ENCODE peak calls at places on chromosomes 6 and 20, in six cellular contexts. T is H9, D is GM23248, H is body of pancreas, I is heart left ventricle, U is Panc1. Q is an unnamed sample.

GRCh38 chr6:17365961-17366360 is 27.4 kb upstream of the CAP2 start:
- DNase-seq in I (no peak), H (no peak), U (no peak), D (no peak), T (no peak), Q (no peak)

GRCh38 chr6:89750338-89750737 is 69.3 kb downstream of the MDN1 start:
- DNase-seq in I (no peak), T (no peak), H (no peak), U (no peak), D (no peak), Q (no peak)

GRCh38 chr6:624979-625378 is 31.9 kb downstream of the HUS1B start:
- DNase-seq in T (no peak), U (no peak), D (peak), I (no peak), H (no peak), Q (no peak)

GRCh38 chr20:63751471-63752271 is 12.1 kb downstream of the SLC2A4RG start:
- DNase-seq in D (no peak), I (peak), U (no peak), H (no peak), T (peak), Q (no peak)

GRCh38 chr6:125991653-125992052 is 5.3 kb downstream of the TRMT11 start:
- DNase-seq in H (no peak), I (no peak), T (no peak), D (no peak), U (no peak), Q (no peak)

GRCh38 chr20:52585333-52585732 is 386.8 kb upstream of the TSHZ2 start:
- DNase-seq in H (no peak), I (no peak), U (no peak), T (no peak), D (no peak), Q (no peak)

GRCh38 chr20:62644802-62645496 is 2.6 kb downstream of the SLCO4A1 start:
- DNase-seq in H (no peak), I (peak), T (no peak), U (no peak), D (no peak), Q (no peak)

GRCh38 chr6:109239918-109240321 is 142.3 kb downstream of the CD164 start:
- DNase-seq in D (no peak), H (no peak), T (no peak), I (peak), U (no peak), Q (no peak)

GRCh38 chr20:10375191-10375590 is 58.8 kb downstream of the MKKS start:
- DNase-seq in I (no peak), D (no peak), U (no peak), H (no peak), T (no peak), Q (no peak)

GRCh38 chr6:82612475-82612874 is 248.9 kb downstream of the TPBG start:
- DNase-seq in T (no peak), I (no peak), D (no peak), H (no peak), U (no peak), Q (no peak)

GRCh38 chr20:46696791-46697279 is 7.6 kb upstream of the TP53RK start:
- DNase-seq in D (no peak), T (no peak), I (no peak), H (no peak), U (no peak), Q (no peak)

GRCh38 chr20:46120136-46120535 is 2.0 kb downstream of the CD40 start:
- DNase-seq in T (no peak), U (no peak), H (no peak), D (no peak), I (no peak), Q (no peak)

GRCh38 chr6:135738646-135739045 is 112.9 kb upstream of the PDE7B start:
- DNase-seq in D (peak), T (no peak), I (no peak), H (no peak), U (no peak), Q (no peak)

GRCh38 chr6:163841326-163841725 is 426.8 kb downstream of the QKI start:
- DNase-seq in I (no peak), D (no peak), T (no peak), U (no peak), H (no peak), Q (no peak)

GRCh38 chr6:168892031-168892430 is 361.6 kb downstream of the THBS2 start:
- DNase-seq in T (no peak), D (no peak), I (no peak), H (no peak), U (no peak), Q (no peak)

GRCh38 chr6:151772436-151772835 is 35.0 kb upstream of the ESR1 start:
- DNase-seq in U (no peak), D (no peak), T (no peak), I (no peak), H (no peak), Q (no peak)

GRCh38 chr6:12718025-12718424 is 1.5 kb downstream of the PHACTR1 start:
- DNase-seq in H (no peak), I (no peak), D (peak), T (no peak), U (no peak), Q (no peak)

GRCh38 chr20:17614176-17614811 is 44.4 kb downstream of the DSTN start:
- DNase-seq in T (peak), I (peak), H (peak), U (no peak), D (peak), Q (no peak)

GRCh38 chr6:57284056-57284455 is 33.4 kb upstream of the PRIM2 start:
- DNase-seq in U (no peak), H (no peak), I (no peak), T (no peak), D (no peak), Q (no peak)

GRCh38 chr6:130578713-130579112 is 212.9 kb downstream of the TMEM200A start:
- DNase-seq in U (no peak), T (no peak), H (no peak), I (no peak), D (no peak), Q (no peak)

GRCh38 chr20:43721429-43722152 is 5.2 kb downstream of the GTSF1L start:
- DNase-seq in T (peak), D (no peak), H (no peak), I (no peak), U (no peak), Q (no peak)

GRCh38 chr6:128723667-128724066 is 159.3 kb upstream of the LAMA2 start:
- DNase-seq in U (no peak), D (peak), T (no peak), H (no peak), I (no peak), Q (no peak)

GRCh38 chr6:142361345-142361744 is 59.5 kb downstream of the ADGRG6 start:
- DNase-seq in T (no peak), D (no peak), U (no peak), H (no peak), I (no peak), Q (no peak)

GRCh38 chr6:115551510-115551909 is 509.2 kb downstream of the FRK start:
- DNase-seq in D (no peak), T (no peak), H (peak), U (no peak), I (no peak), Q (no peak)

GRCh38 chr6:107082045-107082444 is 33.3 kb downstream of the BEND3 start:
- DNase-seq in I (no peak), D (no peak), U (no peak), T (no peak), H (no peak), Q (no peak)

GRCh38 chr6:167113935-167114910 is 8.7 kb upstream of the CCR6 start:
- DNase-seq in I (no peak), H (no peak), U (no peak), D (no peak), T (no peak), Q (no peak)

GRCh38 chr6:167115054-167115453 is 7.8 kb upstream of the CCR6 start:
- DNase-seq in I (no peak), H (no peak), U (no peak), D (no peak), T (no peak), Q (no peak)

GRCh38 chr6:167111597-167111996 is 11.3 kb upstream of the CCR6 start:
- DNase-seq in T (no peak), D (no peak), I (no peak), H (no peak), U (no peak), Q (no peak)

GRCh38 chr6:167113047-167113446 is 9.8 kb upstream of the CCR6 start:
- DNase-seq in I (no peak), D (no peak), U (no peak), T (no peak), H (no peak), Q (no peak)

GRCh38 chr6:167112421-167112820 is 10.5 kb upstream of the CCR6 start:
- DNase-seq in T (no peak), D (no peak), H (no peak), I (no peak), U (no peak), Q (no peak)
- H3K27ac ChIP-seq in T (no peak), D (no peak), H (no peak), I (no peak), U (no peak), Q (no peak)

GRCh38 chr6:41027799-41028617 is 11.0 kb downstream of the UNC5CL start:
- DNase-seq in D (peak), T (peak), U (no peak), I (peak), H (peak), Q (peak)
- H3K27ac ChIP-seq in D (no peak), T (no peak), U (peak), I (peak), H (peak), Q (no peak)

GRCh38 chr20:25058051-25058796 is at the start of gene ACSS1:
- DNase-seq in H (peak), U (no peak), T (peak), D (peak), I (peak), Q (peak)
- H3K27ac ChIP-seq in H (peak), U (peak), T (no peak), D (no peak), I (peak), Q (peak)

GRCh38 chr6:36244641-36245280 is 25.1 kb upstream of the PNPLA1 start:
- DNase-seq in U (no peak), T (peak), H (no peak), I (no peak), D (no peak), Q (no peak)

GRCh38 chr6:36243562-36244212 is 26.2 kb upstream of the PNPLA1 start:
- DNase-seq in U (no peak), D (no peak), I (no peak), H (no peak), T (no peak), Q (no peak)

GRCh38 chr6:36246511-36247268 is 23.2 kb upstream of the PNPLA1 start:
- DNase-seq in H (no peak), U (no peak), D (peak), I (no peak), T (no peak), Q (no peak)

GRCh38 chr6:36247691-36248090 is 22.2 kb upstream of the PNPLA1 start:
- DNase-seq in D (peak), T (no peak), I (no peak), H (no peak), U (no peak), Q (no peak)

GRCh38 chr6:36245572-36246031 is 24.3 kb upstream of the PNPLA1 start:
- DNase-seq in D (no peak), H (peak), T (peak), I (no peak), U (no peak), Q (no peak)
- H3K27ac ChIP-seq in D (no peak), H (no peak), T (no peak), I (no peak), U (no peak), Q (no peak)

GRCh38 chr6:42148058-42148457 is 5.6 kb upstream of the C6orf132 start:
- DNase-seq in U (no peak), I (no peak), D (peak), T (no peak), H (no peak), Q (no peak)
- H3K27ac ChIP-seq in U (no peak), I (no peak), D (no peak), T (no peak), H (no peak), Q (no peak)

GRCh38 chr20:57402206-57403125 is 11.3 kb downstream of the RBM38 start:
- DNase-seq in U (no peak), H (no peak), D (no peak), I (peak), T (no peak), Q (no peak)

GRCh38 chr20:57400821-57401564 is 9.8 kb downstream of the RBM38 start:
- DNase-seq in T (no peak), H (no peak), I (peak), D (no peak), U (no peak), Q (no peak)

GRCh38 chr20:57403216-57403615 is 12.0 kb downstream of the RBM38 start:
- DNase-seq in I (peak), H (no peak), D (no peak), U (no peak), T (no peak), Q (no peak)

GRCh38 chr20:57400262-57400701 is 9.1 kb downstream of the RBM38 start:
- DNase-seq in D (no peak), H (no peak), U (no peak), T (no peak), I (peak), Q (no peak)

DNA sequence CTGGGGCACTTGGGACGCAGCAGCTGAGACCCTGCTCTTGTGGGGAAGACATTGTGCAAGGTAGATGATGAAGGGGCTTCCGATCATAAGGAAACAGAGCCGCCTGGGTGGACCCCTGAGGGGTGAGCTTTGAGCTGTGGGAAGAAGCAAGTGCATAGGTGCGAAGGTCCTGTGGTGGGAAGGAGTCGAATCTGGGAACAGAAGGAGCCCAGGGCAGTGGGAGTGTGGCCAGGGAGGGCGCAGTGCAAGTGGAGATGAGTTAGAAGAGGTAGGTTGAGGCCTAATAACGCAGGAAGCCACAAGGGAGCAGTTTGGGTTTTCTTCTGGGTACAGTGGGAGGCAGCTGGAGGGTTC is 10.3 kb downstream of the RBM38 start:
- DNase-seq in H (no peak), U (no peak), D (no peak), T (no peak), I (no peak), Q (no peak)
- H3K27ac ChIP-seq in H (no peak), U (no peak), D (no peak), T (no peak), I (no peak), Q (no peak)

GRCh38 chr6:54747955-54748354 is 98.6 kb upstream of the FAM83B start:
- DNase-seq in U (no peak), T (no peak), D (no peak), I (no peak), H (no peak), Q (no peak)
- H3K27ac ChIP-seq in U (no peak), T (no peak), D (no peak), I (no peak), H (no peak), Q (no peak)